ENCODE peak calls at places on chromosomes 12 and 14, in six cellular contexts. E is K562, N is GM12878, A is HepG2, X is H1, O is GM12892. B is an unnamed sample.

GRCh38 chr12:117025481-117026151 is 73.6 kb downstream of the TESC start:
- DNase-seq in E (peak), N (no peak), A (peak), X (peak), O (peak), B (peak)

GRCh38 chr14:99690636-99691035 is 6.5 kb downstream of the CYP46A1 start:
- DNase-seq in E (no peak), N (no peak), A (no peak), X (peak), O (no peak), B (no peak)

GRCh38 chr14:79638647-79639266 is 572.5 kb downstream of the DIO2 start:
- DNase-seq in E (no peak), N (no peak), A (no peak), X (no peak), O (no peak), B (no peak)

GRCh38 chr12:13061377-13061776 is 17.2 kb downstream of the FAM234B start:
- DNase-seq in E (peak), N (no peak), A (no peak), X (no peak), O (no peak), B (no peak)

GRCh38 chr12:92290881-92291280 is 145.2 kb upstream of the BTG1 start:
- DNase-seq in E (no peak), N (no peak), A (no peak), X (no peak), O (no peak), B (no peak)

GRCh38 chr12:63306476-63306875 is 155.5 kb upstream of the AVPR1A start:
- DNase-seq in E (no peak), N (no peak), A (no peak), X (no peak), O (no peak), B (no peak)

GRCh38 chr14:60968099-60968498 is 12.8 kb downstream of the TRMT5 start:
- DNase-seq in E (no peak), N (no peak), A (no peak), X (no peak), O (no peak), B (no peak)

GRCh38 chr12:120041386-120042231 is 52.6 kb downstream of the BICDL1 start:
- DNase-seq in E (no peak), N (no peak), A (peak), X (no peak), O (no peak), B (no peak)

GRCh38 chr12:55713721-55714120 is 2.1 kb upstream of the BLOC1S1 start:
- DNase-seq in E (no peak), N (no peak), A (no peak), X (no peak), O (no peak), B (no peak)

GRCh38 chr14:72909163-72909562 is 15.3 kb upstream of the DPF3 start:
- DNase-seq in E (no peak), N (no peak), A (no peak), X (no peak), O (no peak), B (no peak)

GRCh38 chr14:69685217-69685616 is 73.8 kb downstream of the SUSD6 start:
- DNase-seq in E (no peak), N (no peak), A (no peak), X (no peak), O (no peak), B (no peak)

GRCh38 chr14:69684461-69685183 is 73.2 kb downstream of the SUSD6 start:
- DNase-seq in E (no peak), N (no peak), A (no peak), X (no peak), O (no peak), B (no peak)

GRCh38 chr14:69683971-69684370 is 72.6 kb downstream of the SUSD6 start:
- DNase-seq in E (no peak), N (no peak), A (no peak), X (no peak), O (no peak), B (no peak)

GRCh38 chr14:69687963-69688649 is 76.7 kb downstream of the SUSD6 start:
- DNase-seq in E (no peak), N (no peak), A (peak), X (no peak), O (no peak), B (no peak)

DNA sequence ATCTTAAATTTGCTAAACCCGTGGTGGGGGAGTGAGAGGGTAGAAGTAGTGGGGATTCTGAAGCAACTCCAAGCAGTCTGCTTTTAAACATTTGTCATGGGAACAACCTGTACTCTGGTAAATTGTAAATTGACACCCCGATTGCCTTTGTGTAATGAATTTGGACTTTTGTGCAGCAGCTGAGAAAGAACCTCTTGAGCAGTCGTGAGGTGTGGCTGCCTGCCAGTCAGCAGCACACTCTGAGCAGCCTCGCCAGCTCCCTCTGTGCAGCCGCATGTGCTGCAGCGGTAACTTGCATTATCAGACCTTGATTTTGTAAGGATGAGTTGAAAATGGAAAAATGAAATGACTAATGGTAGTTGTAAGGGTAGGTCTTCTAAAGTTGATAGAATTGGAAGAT is 74.3 kb downstream of the SUSD6 start:
- DNase-seq in E (no peak), N (no peak), A (peak), X (no peak), O (no peak), B (no peak)
- TF ChIP-seq TAF1 in E (no peak), N (no peak), A (no peak), X (no peak), O (no peak), B (no peak)

GRCh38 chr12:108854055-108854452 is 3.3 kb downstream of the SSH1 start:
- DNase-seq in E (no peak), N (peak), A (peak), X (no peak), O (no peak), B (no peak)

GRCh38 chr12:108853426-108853825 is 4.0 kb downstream of the SSH1 start:
- DNase-seq in E (no peak), N (no peak), A (no peak), X (no peak), O (no peak), B (no peak)

GRCh38 chr12:108855284-108856169 is 1.9 kb downstream of the SSH1 start:
- DNase-seq in E (peak), N (no peak), A (peak), X (no peak), O (no peak), B (no peak)

GRCh38 chr12:108856170-108856427 is 1.3 kb downstream of the SSH1 start:
- DNase-seq in E (no peak), N (no peak), A (no peak), X (no peak), O (no peak), B (no peak)

GRCh38 chr12:108854453-108855283 is 2.7 kb downstream of the SSH1 start:
- DNase-seq in E (no peak), N (peak), A (no peak), X (no peak), O (no peak), B (no peak)
- TF ChIP-seq POLR2A in E (no peak), N (no peak), A (no peak), X (no peak), O (no peak), B (peak)

GRCh38 chr12:132160671-132161045 is 16.4 kb downstream of the NOC4L start:
- DNase-seq in E (no peak), N (no peak), A (no peak), X (no peak), O (no peak), B (no peak)

GRCh38 chr12:132161796-132162507 is 17.7 kb downstream of the NOC4L start:
- DNase-seq in E (no peak), N (no peak), A (no peak), X (no peak), O (no peak), B (no peak)

GRCh38 chr12:132160016-132160415 is 15.8 kb downstream of the NOC4L start:
- DNase-seq in E (no peak), N (no peak), A (no peak), X (no peak), O (no peak), B (no peak)

GRCh38 chr12:132162508-132163031 is 18.3 kb downstream of the NOC4L start:
- DNase-seq in E (no peak), N (no peak), A (no peak), X (no peak), O (no peak), B (no peak)

DNA sequence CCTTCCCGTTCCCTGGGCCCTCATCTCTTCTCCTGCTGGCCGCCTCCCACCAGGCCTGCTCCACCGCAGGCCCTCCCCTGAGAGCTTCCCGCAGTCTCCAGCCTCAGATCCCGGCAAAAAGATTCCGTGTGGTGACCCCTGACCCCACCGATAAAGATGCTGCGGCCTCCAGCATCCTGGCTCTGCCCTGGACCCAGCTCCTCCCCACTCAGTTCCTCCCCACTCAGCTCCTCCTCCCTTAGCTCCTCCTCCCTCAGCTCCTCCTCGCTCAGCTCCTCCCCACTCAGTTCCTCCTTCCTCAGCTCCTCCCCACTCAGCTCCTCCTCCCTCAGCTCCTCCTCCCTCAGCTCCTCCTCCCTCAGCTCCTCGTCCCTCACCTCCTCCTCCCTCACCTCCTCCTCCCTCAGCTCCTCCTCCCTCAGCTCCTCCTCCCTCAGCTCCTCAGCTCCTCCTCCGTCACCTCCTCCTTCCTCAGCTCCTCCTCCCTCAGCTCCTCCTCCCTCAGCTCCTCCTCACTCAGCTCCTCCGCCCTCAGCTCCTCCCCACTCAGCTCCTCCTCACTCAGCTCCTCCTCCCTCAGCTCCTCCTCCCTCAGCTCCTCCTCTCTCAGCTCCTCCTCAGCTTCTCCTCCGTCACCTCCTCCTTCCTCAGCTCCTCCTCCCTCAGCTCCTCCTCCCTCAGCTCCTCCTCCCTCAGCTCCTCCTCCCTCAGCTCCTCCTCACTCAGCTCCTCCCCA is 17.0 kb downstream of the NOC4L start:
- DNase-seq in E (no peak), N (no peak), A (no peak), X (no peak), O (no peak), B (no peak)
- TF ChIP-seq TAF1 in E (no peak), N (no peak), A (no peak), X (no peak), O (no peak), B (no peak)

GRCh38 chr12:47989023-47989417 is 15.3 kb downstream of the COL2A1 start:
- DNase-seq in E (no peak), N (no peak), A (no peak), X (no peak), O (no peak), B (no peak)
- TF ChIP-seq POLR2A in E (no peak), N (no peak), A (no peak), X (no peak), O (no peak), B (no peak)

DNA sequence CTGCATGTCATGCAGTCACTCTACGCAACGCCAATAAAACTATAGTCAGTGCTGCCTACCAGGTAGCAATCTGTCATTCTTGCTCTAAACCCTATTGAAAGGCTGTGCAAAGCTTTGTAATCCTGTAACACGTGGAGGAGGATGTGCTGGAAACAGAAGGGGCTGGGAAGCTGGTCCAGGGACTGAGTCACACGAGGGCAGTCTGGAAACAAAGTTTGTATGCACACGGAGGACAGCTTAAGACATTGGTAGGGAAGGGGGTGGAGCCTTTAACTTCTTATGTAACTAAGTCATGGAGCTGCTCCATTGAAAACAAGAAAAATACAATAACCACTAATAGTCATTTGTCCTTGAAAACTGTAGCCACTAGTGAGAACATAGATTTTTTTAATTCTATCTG is 128.0 kb downstream of the BCAT1 start:
- DNase-seq in E (no peak), N (no peak), A (no peak), X (no peak), O (no peak), B (no peak)
- TF ChIP-seq TAF1 in E (no peak), N (no peak), A (no peak), X (no peak), O (no peak), B (no peak)

DNA sequence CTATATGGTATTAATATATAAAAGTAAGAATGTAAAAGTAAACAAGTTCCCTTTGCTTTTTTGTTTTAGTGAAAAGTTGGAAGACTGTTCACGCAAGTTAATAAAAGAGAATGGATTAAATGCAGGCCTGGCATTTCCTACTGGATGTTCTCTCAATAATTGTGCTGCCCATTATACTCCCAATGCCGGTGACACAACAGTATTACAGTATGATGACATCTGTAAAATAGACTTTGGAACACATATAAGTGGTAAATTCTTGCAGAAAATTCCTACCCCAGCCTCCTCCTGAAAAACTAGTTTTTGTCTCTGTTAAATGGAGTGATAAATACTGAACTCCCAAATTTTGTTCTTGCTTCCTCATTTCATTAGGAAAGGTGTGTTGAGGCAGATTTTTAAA is 20.9 kb downstream of the METAP2 start:
- DNase-seq in E (no peak), N (no peak), A (no peak), X (no peak), O (no peak), B (no peak)
- TF ChIP-seq POLR2A in E (no peak), N (no peak), A (no peak), X (no peak), O (no peak), B (no peak)

GRCh38 chr14:70822706-70823185 is 13.4 kb upstream of the MAP3K9 start:
- DNase-seq in E (no peak), N (no peak), A (no peak), X (peak), O (no peak), B (no peak)
- TF ChIP-seq TAF1 in E (no peak), N (no peak), A (no peak), X (no peak), O (no peak), B (no peak)

GRCh38 chr14:22850944-22851790 is 14.8 kb downstream of the MMP14 start:
- DNase-seq in E (no peak), N (no peak), A (no peak), X (no peak), O (no peak), B (no peak)
- TF ChIP-seq POLR2A in E (no peak), N (no peak), A (no peak), X (no peak), O (no peak), B (no peak)

B was measured in GM12891.